ENCODE peak calls at places on chromosomes 3 and 15, in eight cellular contexts. G, U, S, R, N, M, W and H are unnamed samples.

GRCh38 chr3:139755551-139755950 is 77.8 kb upstream of the NMNAT3 start:
- DNase-seq in N (no peak), R (no peak), M (no peak), W (no peak), S (no peak), U (no peak), G (no peak), H (no peak)

GRCh38 chr3:155550386-155550785 is 194.5 kb downstream of the PLCH1 start:
- DNase-seq in M (no peak), N (no peak), G (no peak), R (no peak), U (no peak), S (no peak), W (no peak), H (no peak)

GRCh38 chr3:182214406-182214805 is 502.7 kb downstream of the SOX2 start:
- DNase-seq in U (no peak), G (no peak), N (no peak), M (no peak), S (no peak), W (no peak), R (no peak), H (no peak)

GRCh38 chr15:47552978-47553608 is 164.2 kb upstream of the SEMA6D start:
- DNase-seq in W (no peak), R (no peak), S (no peak), G (no peak), N (no peak), M (no peak), U (no peak), H (no peak)

GRCh38 chr3:69847303-69847702 is 108.0 kb downstream of the MITF start:
- DNase-seq in M (no peak), G (no peak), N (no peak), R (no peak), U (no peak), W (no peak), S (no peak), H (no peak)

GRCh38 chr3:107913671-107914070 is 177.2 kb downstream of the CD47 start:
- DNase-seq in U (no peak), G (no peak), W (no peak), M (no peak), S (no peak), R (no peak), N (no peak), H (no peak)

GRCh38 chr3:160401301-160402095 is 2.0 kb downstream of the SMC4 start:
- DNase-seq in S (peak), R (no peak), N (no peak), U (peak), G (no peak), M (no peak), W (no peak), H (no peak)

GRCh38 chr15:67843571-67844387 is 3.9 kb upstream of the RNU6-1 start:
- DNase-seq in N (no peak), U (peak), G (peak), M (no peak), R (peak), S (no peak), W (no peak), H (peak)

GRCh38 chr3:149273096-149273751 is 51.6 kb upstream of the CP start:
- DNase-seq in R (peak), W (peak), M (no peak), N (no peak), S (peak), G (peak), U (peak), H (no peak)

GRCh38 chr3:58200846-58201355 is 9.9 kb downstream of the DNASE1L3 start:
- DNase-seq in R (no peak), U (no peak), G (no peak), W (no peak), S (no peak), N (no peak), M (no peak), H (no peak)

GRCh38 chr3:187193181-187193580 is 4.1 kb upstream of the RTP1 start:
- DNase-seq in G (no peak), U (no peak), S (no peak), N (no peak), R (no peak), W (no peak), M (no peak), H (no peak)

GRCh38 chr3:43949594-43949993 is 258.9 kb downstream of the ABHD5 start:
- DNase-seq in M (no peak), N (no peak), R (no peak), W (no peak), U (no peak), S (no peak), G (no peak), H (no peak)

GRCh38 chr15:81785181-81785580 is 260.6 kb downstream of the MEX3B start:
- DNase-seq in N (no peak), U (no peak), M (no peak), R (no peak), S (no peak), W (no peak), G (no peak), H (no peak)

GRCh38 chr15:73683624-73684536 is at the start of gene CD276:
- DNase-seq in S (peak), N (peak), M (peak), U (peak), R (peak), W (peak), G (peak), H (peak)

GRCh38 chr15:96230557-96231181 is 99.8 kb upstream of the NR2F2 start:
- DNase-seq in R (no peak), M (no peak), U (no peak), S (no peak), W (no peak), G (no peak), N (no peak), H (no peak)

GRCh38 chr15:100002091-100002620 is 268.9 kb upstream of the LYSMD4 start:
- DNase-seq in G (no peak), W (no peak), R (no peak), M (no peak), U (no peak), S (no peak), N (no peak), H (no peak)

GRCh38 chr3:121998030-121998580 is 23.9 kb downstream of the ILDR1 start:
- DNase-seq in M (no peak), U (no peak), R (no peak), W (no peak), N (no peak), G (no peak), S (peak), H (no peak)

GRCh38 chr15:91942676-91943417 is 89.3 kb downstream of the SLCO3A1 start:
- DNase-seq in R (peak), U (peak), W (peak), G (peak), N (peak), M (no peak), S (peak), H (peak)

GRCh38 chr3:149449799-149450198 is 24.7 kb upstream of the TM4SF4 start:
- DNase-seq in M (no peak), W (no peak), S (no peak), G (no peak), N (no peak), U (no peak), R (no peak), H (no peak)

GRCh38 chr3:46496745-46497555 is 826 bp upstream of the RTP3 start:
- DNase-seq in S (no peak), M (no peak), R (no peak), U (no peak), W (no peak), N (no peak), G (no peak), H (no peak)

GRCh38 chr3:142888484-142889262 is at the start of gene PCOLCE2:
- DNase-seq in W (peak), G (peak), R (peak), S (peak), M (peak), U (no peak), N (peak), H (peak)

GRCh38 chr15:90231028-90232017 is 2.4 kb downstream of the CIB1 start:
- DNase-seq in M (peak), G (no peak), R (no peak), S (peak), N (no peak), U (no peak), W (no peak), H (peak)

GRCh38 chr3:148992027-148992634 is 791 bp downstream of the GYG1 start:
- DNase-seq in G (peak), N (peak), W (no peak), R (peak), U (peak), S (peak), M (peak), H (peak)

GRCh38 chr3:38726751-38727150 is 77.3 kb upstream of the SCN5A start:
- DNase-seq in U (no peak), W (no peak), R (no peak), G (no peak), M (no peak), N (no peak), S (no peak), H (no peak)

GRCh38 chr3:49028673-49029562 is at the start of gene IMPDH2:
- DNase-seq in M (peak), N (peak), S (peak), G (peak), U (peak), R (peak), W (peak), H (peak)

GRCh38 chr3:73431136-73431933 is 193.4 kb downstream of the PDZRN3 start:
- DNase-seq in M (no peak), G (no peak), S (no peak), R (no peak), U (no peak), W (no peak), N (no peak), H (no peak)

GRCh38 chr3:95210878-95211277 is 1148.0 kb downstream of the NSUN3 start:
- DNase-seq in W (no peak), R (no peak), N (no peak), S (no peak), G (no peak), U (no peak), M (no peak), H (no peak)

GRCh38 chr3:4493931-4494806 is 1.0 kb downstream of the ITPR1 start:
- DNase-seq in S (peak), W (no peak), M (peak), U (no peak), G (peak), R (peak), N (peak), H (peak)

GRCh38 chr3:44795197-44795596 is 33.6 kb downstream of the KIF15 start:
- DNase-seq in U (no peak), S (no peak), R (no peak), N (no peak), G (no peak), M (no peak), W (no peak), H (no peak)

GRCh38 chr3:63193647-63194046 is 84.5 kb upstream of the SYNPR start:
- DNase-seq in S (no peak), W (peak), M (no peak), R (no peak), N (no peak), U (peak), G (no peak), H (no peak)

DNA sequence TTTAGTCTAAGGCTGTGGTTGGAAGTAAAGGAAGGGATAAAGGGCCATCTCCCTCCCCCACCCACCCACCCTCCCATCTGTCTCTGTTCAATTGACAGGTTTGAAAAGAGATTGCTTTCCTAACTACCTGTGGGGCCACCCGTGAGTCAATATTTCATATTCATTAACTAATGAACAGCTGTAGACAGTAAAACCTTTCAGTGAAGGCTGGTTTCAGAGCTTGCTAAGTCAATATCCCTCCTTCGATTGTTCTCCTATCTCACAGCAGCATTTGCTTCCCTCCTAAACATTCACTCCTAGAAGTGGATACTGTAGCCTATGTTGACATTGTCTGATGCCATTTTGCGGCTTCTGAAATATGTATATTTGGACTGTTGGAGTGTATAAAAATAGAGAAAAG is 85.9 kb upstream of the SYNPR start:
- DNase-seq in U (no peak), S (no peak), R (no peak), G (no peak), W (no peak), M (no peak), N (no peak), H (no peak)
- TF ChIP-seq CTCF in U (no peak), S (no peak), R (no peak), G (no peak), W (no peak), M (no peak), N (no peak), H (no peak)

GRCh38 chr3:23944861-23945652 is at the start of gene NR1D2:
- DNase-seq in S (peak), M (peak), W (peak), G (peak), N (peak), R (peak), U (peak), H (peak)
- TF ChIP-seq POLR2A in S (peak), M (peak), W (peak), G (peak), N (no peak), R (peak), U (peak), H (no peak)

GRCh38 chr15:57637836-57638235 is 46.1 kb downstream of the MYZAP start:
- DNase-seq in U (no peak), N (no peak), W (no peak), G (no peak), R (no peak), S (no peak), M (no peak), H (no peak)

GRCh38 chr15:57639306-57639705 is 47.6 kb downstream of the MYZAP start:
- DNase-seq in M (no peak), G (no peak), R (no peak), S (no peak), U (no peak), W (no peak), N (no peak), H (no peak)

GRCh38 chr15:57634290-57634689 is 42.6 kb downstream of the MYZAP start:
- DNase-seq in N (peak), M (no peak), W (no peak), R (no peak), G (no peak), U (no peak), S (peak), H (no peak)

GRCh38 chr15:57631386-57632110 is 39.8 kb downstream of the MYZAP start:
- DNase-seq in G (no peak), R (no peak), M (no peak), W (no peak), U (no peak), S (no peak), N (no peak), H (no peak)

GRCh38 chr15:57635300-57635944 is 43.7 kb downstream of the MYZAP start:
- DNase-seq in U (no peak), R (peak), G (no peak), N (peak), W (no peak), M (no peak), S (peak), H (peak)
- TF ChIP-seq CTCF in U (no peak), R (no peak), G (peak), N (no peak), W (no peak), M (peak), S (peak), H (no peak)

DNA sequence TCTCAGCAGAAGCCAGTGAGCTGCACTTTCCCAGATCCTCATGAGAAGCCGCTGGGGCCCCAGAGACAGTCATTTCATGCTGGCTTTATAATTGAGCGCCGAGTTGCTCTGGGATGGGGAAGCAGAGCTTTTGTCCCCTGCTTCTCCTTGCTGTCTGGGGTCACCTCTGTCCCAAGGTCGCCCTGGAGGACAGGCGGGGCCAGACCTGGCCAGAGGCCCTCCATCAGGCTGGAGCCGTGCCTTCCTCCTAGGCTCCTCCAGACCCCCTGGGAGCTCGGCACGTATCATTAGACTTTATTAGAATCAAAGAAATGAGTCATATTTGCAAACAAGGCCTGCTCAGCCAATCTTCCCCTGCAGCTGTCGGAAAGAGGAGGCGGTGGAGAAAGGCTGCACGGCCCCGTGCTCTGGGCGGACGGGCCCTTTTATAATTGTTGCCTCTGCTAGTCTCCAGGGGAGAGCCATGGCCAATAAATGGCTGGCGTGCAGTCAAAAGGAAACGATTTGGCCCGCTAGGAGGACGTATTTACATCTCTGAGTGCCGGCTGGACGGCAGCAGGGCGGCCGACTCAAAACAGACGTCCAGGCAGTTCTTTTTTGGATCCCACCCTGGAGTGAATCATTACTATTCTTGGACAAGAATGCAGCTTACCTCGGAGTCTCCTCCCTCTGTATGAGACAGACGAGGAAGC is 50.4 kb downstream of the SLC6A6 start:
- DNase-seq in N (peak), W (peak), G (peak), M (peak), U (no peak), R (peak), S (peak), H (peak)
- TF ChIP-seq POLR2A in N (no peak), W (no peak), G (no peak), M (no peak), U (no peak), R (no peak), S (peak), H (no peak)

GRCh38 chr15:74906450-74907276 is at the start of gene FAM219B:
- DNase-seq in W (peak), U (peak), N (peak), S (peak), R (peak), M (peak), G (peak), H (peak)
- TF ChIP-seq CTCF in W (no peak), U (peak), N (no peak), S (no peak), R (no peak), M (no peak), G (no peak), H (no peak)

GRCh38 chr15:30991301-30992072 is at the start of gene MTMR10:
- DNase-seq in R (peak), N (peak), M (peak), W (peak), U (peak), S (peak), G (peak), H (peak)
- TF ChIP-seq POLR2A in R (peak), N (no peak), M (peak), W (peak), U (peak), S (peak), G (peak), H (peak)

DNA sequence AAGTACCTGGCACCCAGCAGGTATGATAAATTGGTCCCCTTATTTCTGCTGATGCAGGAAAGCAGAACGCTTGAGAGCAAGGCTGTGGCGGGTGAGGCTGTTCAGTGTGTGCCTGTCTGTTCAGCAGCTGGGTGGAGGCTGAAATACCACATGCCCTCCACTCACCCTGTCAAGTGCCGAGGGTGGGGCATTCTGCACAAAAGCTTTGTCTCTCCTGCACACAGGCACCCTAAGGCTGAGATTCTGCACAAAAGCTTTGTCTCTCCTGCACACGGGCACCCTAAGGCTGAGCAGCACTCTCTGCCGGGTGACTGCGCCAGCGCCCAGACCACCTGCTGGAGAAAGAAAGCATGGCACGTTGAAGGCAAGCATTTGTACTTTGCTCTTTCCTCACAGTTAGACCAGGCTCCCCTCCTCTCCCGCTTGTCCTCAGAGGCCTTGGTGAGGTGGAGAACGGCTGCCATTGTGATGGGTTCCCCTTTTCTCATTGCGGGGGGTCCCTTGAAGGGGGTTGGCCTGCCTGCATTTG is 97.5 kb downstream of the BDH1 start:
- DNase-seq in S (no peak), G (no peak), N (no peak), M (peak), R (no peak), W (no peak), U (peak), H (no peak)
- TF ChIP-seq CTCF in S (peak), G (no peak), N (no peak), M (no peak), R (no peak), W (peak), U (peak), H (peak)

GRCh38 chr3:197031315-197032285 is 2.0 kb upstream of the MELTF start:
- DNase-seq in W (peak), R (peak), U (peak), N (peak), S (peak), G (peak), M (no peak), H (peak)

GRCh38 chr3:197030379-197031314 is 1.0 kb upstream of the MELTF start:
- DNase-seq in S (no peak), U (no peak), N (peak), R (no peak), G (no peak), W (no peak), M (no peak), H (no peak)

GRCh38 chr3:197027896-197028710 is 1.5 kb downstream of the MELTF start:
- DNase-seq in U (no peak), R (no peak), W (no peak), G (no peak), N (no peak), S (no peak), M (no peak), H (no peak)

GRCh38 chr3:197028711-197029510 is 706 bp downstream of the MELTF start:
- DNase-seq in R (no peak), S (no peak), M (peak), G (no peak), N (no peak), W (no peak), U (no peak), H (no peak)

DNA sequence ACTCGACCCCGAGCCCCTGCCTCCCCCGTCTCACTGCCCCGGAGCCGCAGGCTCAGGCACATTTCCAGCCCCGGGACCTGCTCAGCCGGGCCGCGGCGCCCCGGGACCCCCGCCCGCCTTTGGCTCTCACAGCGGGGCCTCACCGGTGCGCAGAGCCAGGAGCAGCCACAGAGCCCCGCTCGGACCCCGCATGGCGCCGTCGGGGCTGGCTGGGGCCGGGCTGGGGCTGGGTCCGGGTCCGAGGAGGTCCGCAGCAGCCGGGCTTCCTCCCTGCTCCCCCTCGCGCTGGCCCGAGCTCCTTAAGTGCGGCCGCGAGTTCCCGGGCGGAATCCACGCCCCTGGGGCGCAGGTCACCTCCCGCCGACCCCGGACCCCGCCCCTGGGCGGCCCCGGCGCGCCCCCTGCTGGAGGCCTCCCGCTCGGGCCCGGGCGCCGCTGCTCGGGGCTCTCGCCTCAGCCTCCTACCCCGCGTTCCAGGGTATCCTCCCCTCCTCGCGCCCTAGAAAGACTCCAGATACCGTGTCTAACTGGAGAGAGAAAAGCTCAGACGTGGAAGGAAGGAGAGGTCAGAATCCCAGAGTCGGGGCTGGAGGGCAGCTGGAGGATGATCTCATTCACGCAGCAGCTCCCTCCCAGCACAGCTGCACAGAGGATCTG is at the start of gene MELTF:
- DNase-seq in N (peak), R (peak), W (no peak), U (peak), S (no peak), G (peak), M (peak), H (no peak)
- TF ChIP-seq POLR2A in N (no peak), R (no peak), W (no peak), U (peak), S (no peak), G (no peak), M (no peak), H (no peak)

GRCh38 chr15:48811325-48811938 is 563 bp upstream of the CEP152 start:
- DNase-seq in G (no peak), R (no peak), W (no peak), M (no peak), U (peak), N (no peak), S (no peak), H (no peak)
- TF ChIP-seq CTCF in G (peak), R (no peak), W (peak), M (no peak), U (peak), N (no peak), S (no peak), H (no peak)